ENCODE peak calls at places on chromosomes 2 and 18, in five cellular contexts. Y is sigmoid colon; N is NCI-H1436 treated with DMSO at 0.1 percent for 48 hours; F is CD4-positive, alpha-beta T cell; U is Kasumi-1. B is an unnamed sample.

GRCh38 chr2:43070039-43070438 is 156.4 kb downstream of the ZFP36L2 start:
- DNase-seq in Y (no peak), N (no peak), F (no peak), U (no peak), B (peak; percentile 80)

GRCh38 chr2:54497738-54498680 is 41.9 kb downstream of the SPTBN1 start:
- DNase-seq in Y (no peak), N (no peak), F (no peak), U (peak; percentile 33), B (peak; percentile 38)

GRCh38 chr2:3406501-3406900 is 27.0 kb downstream of the TRAPPC12 start:
- DNase-seq in Y (no peak), N (no peak), F (no peak), U (no peak), B (no peak)

GRCh38 chr18:54736981-54737380 is 91.3 kb upstream of the RAB27B start:
- DNase-seq in Y (no peak), N (no peak), F (no peak), U (no peak), B (no peak)

GRCh38 chr2:61736982-61737381 is 116.9 kb downstream of the FAM161A start:
- DNase-seq in Y (no peak), N (no peak), F (no peak), U (no peak), B (no peak)

GRCh38 chr18:76448262-76449109 is 46.6 kb downstream of the ZNF516 start:
- DNase-seq in Y (peak; percentile 59), N (no peak), F (no peak), U (peak; percentile 37), B (no peak)

GRCh38 chr2:151374426-151374825 is 17.0 kb downstream of the TNFAIP6 start:
- DNase-seq in Y (no peak), N (no peak), F (no peak), U (no peak), B (no peak)

GRCh38 chr18:75880266-75880665 is 452.8 kb upstream of the SMIM21 start:
- DNase-seq in Y (no peak), N (no peak), F (no peak), U (no peak), B (no peak)

GRCh38 chr2:36650031-36650430 is 46.5 kb upstream of the VIT start:
- DNase-seq in Y (no peak), N (no peak), F (no peak), U (no peak), B (peak; percentile 40)

B was measured in adrenal gland.